ENCODE peak calls at places on chromosomes 4 and X, in seven cellular contexts. One of them, this sample, is unnamed.

GRCh38 chr4:32258986-32259385 is 1538.8 kb downstream of the PCDH7 start:
- DNase-seq in tibial nerve: no peak
- DNase-seq in heart left ventricle: no peak
- DNase-seq in breast epithelium: no peak
- DNase-seq in upper lobe of left lung: no peak
- DNase-seq in uterus: no peak
- DNase-seq in HCT116: no peak
- DNase-seq in this sample: no peak

GRCh38 chrX:38805294-38806053 is 4.2 kb downstream of the MID1IP1 start:
- DNase-seq in tibial nerve: peak; percentile 44
- DNase-seq in heart left ventricle: peak; percentile 77
- DNase-seq in breast epithelium: peak; percentile 63
- DNase-seq in upper lobe of left lung: peak; percentile 90
- DNase-seq in uterus: peak; percentile 59
- DNase-seq in HCT116: no peak
- DNase-seq in this sample: peak; percentile 64

GRCh38 chr4:162011039-162011438 is 152.8 kb downstream of the FSTL5 start:
- DNase-seq in tibial nerve: no peak
- DNase-seq in heart left ventricle: no peak
- DNase-seq in breast epithelium: no peak
- DNase-seq in upper lobe of left lung: no peak
- DNase-seq in uterus: no peak
- DNase-seq in HCT116: no peak
- DNase-seq in this sample: no peak

GRCh38 chr4:153610623-153611376 is 73.3 kb upstream of the TLR2 start:
- DNase-seq in tibial nerve: no peak
- DNase-seq in heart left ventricle: no peak
- DNase-seq in breast epithelium: no peak
- DNase-seq in upper lobe of left lung: no peak
- DNase-seq in uterus: no peak
- DNase-seq in HCT116: no peak
- DNase-seq in this sample: no peak

GRCh38 chrX:153179131-153179530 is at the start of gene MAGEA1:
- DNase-seq in tibial nerve: no peak
- DNase-seq in heart left ventricle: no peak
- DNase-seq in breast epithelium: no peak
- DNase-seq in upper lobe of left lung: no peak
- DNase-seq in uterus: no peak
- DNase-seq in HCT116: no peak
- DNase-seq in this sample: no peak

GRCh38 chr4:39933689-39934590 is 43.8 kb downstream of the PDS5A start:
- DNase-seq in tibial nerve: no peak
- DNase-seq in heart left ventricle: no peak
- DNase-seq in breast epithelium: no peak
- DNase-seq in upper lobe of left lung: no peak
- DNase-seq in uterus: no peak
- DNase-seq in HCT116: no peak
- DNase-seq in this sample: no peak

GRCh38 chrX:114959729-114960128 is 57.7 kb downstream of the IL13RA2 start:
- DNase-seq in tibial nerve: no peak
- DNase-seq in heart left ventricle: no peak
- DNase-seq in breast epithelium: no peak
- DNase-seq in upper lobe of left lung: no peak
- DNase-seq in uterus: no peak
- DNase-seq in HCT116: no peak
- DNase-seq in this sample: no peak

GRCh38 chr4:7771541-7772507 is 167.8 kb downstream of the AFAP1 start:
- DNase-seq in tibial nerve: no peak
- DNase-seq in heart left ventricle: no peak
- DNase-seq in breast epithelium: peak; percentile 49
- DNase-seq in upper lobe of left lung: no peak
- DNase-seq in uterus: no peak
- DNase-seq in HCT116: no peak
- DNase-seq in this sample: no peak

GRCh38 chr4:37516057-37516775 is 170.0 kb downstream of the RELL1 start:
- DNase-seq in tibial nerve: no peak
- DNase-seq in heart left ventricle: no peak
- DNase-seq in breast epithelium: no peak
- DNase-seq in upper lobe of left lung: no peak
- DNase-seq in uterus: no peak
- DNase-seq in HCT116: no peak
- DNase-seq in this sample: no peak

GRCh38 chr4:83353516-83353915 is 18.9 kb upstream of the HPSE start:
- DNase-seq in tibial nerve: no peak
- DNase-seq in heart left ventricle: no peak
- DNase-seq in breast epithelium: no peak
- DNase-seq in upper lobe of left lung: no peak
- DNase-seq in uterus: no peak
- DNase-seq in HCT116: no peak
- DNase-seq in this sample: no peak

GRCh38 chrX:71815121-71815905 is 52.2 kb downstream of the CXorf49B start:
- DNase-seq in tibial nerve: no peak
- DNase-seq in heart left ventricle: no peak
- DNase-seq in breast epithelium: no peak
- DNase-seq in upper lobe of left lung: no peak
- DNase-seq in uterus: no peak
- DNase-seq in HCT116: no peak
- DNase-seq in this sample: no peak

GRCh38 chrX:13774696-13775095 is 40.1 kb downstream of the OFD1 start:
- DNase-seq in tibial nerve: no peak
- DNase-seq in heart left ventricle: no peak
- DNase-seq in breast epithelium: no peak
- DNase-seq in upper lobe of left lung: no peak
- DNase-seq in uterus: no peak
- DNase-seq in HCT116: no peak
- DNase-seq in this sample: no peak

GRCh38 chr4:143344011-143344410 is 7.3 kb downstream of the GAB1 start:
- DNase-seq in tibial nerve: no peak
- DNase-seq in heart left ventricle: no peak
- DNase-seq in breast epithelium: no peak
- DNase-seq in upper lobe of left lung: no peak
- DNase-seq in uterus: no peak
- DNase-seq in HCT116: no peak
- DNase-seq in this sample: no peak

GRCh38 chrX:154436597-154437397 is at the start of gene GDI1:
- DNase-seq in tibial nerve: no peak
- DNase-seq in heart left ventricle: peak; percentile 82
- DNase-seq in breast epithelium: no peak
- DNase-seq in upper lobe of left lung: peak; percentile 94
- DNase-seq in uterus: no peak
- DNase-seq in HCT116: no peak
- DNase-seq in this sample: no peak
- TF ChIP-seq POLR2A in tibial nerve: peak; percentile 15
- TF ChIP-seq POLR2A in heart left ventricle: no peak
- TF ChIP-seq POLR2A in breast epithelium: no peak
- TF ChIP-seq POLR2A in upper lobe of left lung: peak; percentile 24
- TF ChIP-seq POLR2A in uterus: peak; percentile 63
- TF ChIP-seq POLR2A in HCT116: no peak
- TF ChIP-seq POLR2A in this sample: peak; percentile 41

GRCh38 chrX:31209005-31209612 is 137.3 kb upstream of the FTHL17 start:
- DNase-seq in tibial nerve: no peak
- DNase-seq in heart left ventricle: no peak
- DNase-seq in breast epithelium: no peak
- DNase-seq in upper lobe of left lung: no peak
- DNase-seq in uterus: no peak
- DNase-seq in HCT116: no peak
- DNase-seq in this sample: no peak
- H3K27ac ChIP-seq in tibial nerve: no peak overlapping the region
- H3K27ac ChIP-seq in heart left ventricle: no peak overlapping the region
- H3K27ac ChIP-seq in breast epithelium: no peak overlapping the region
- H3K27ac ChIP-seq in upper lobe of left lung: no peak overlapping the region
- H3K27ac ChIP-seq in uterus: no peak overlapping the region
- H3K27ac ChIP-seq in HCT116: no peak overlapping the region
- H3K27ac ChIP-seq in this sample: no peak overlapping the region

GRCh38 chr4:3136454-3136853 is 62.0 kb downstream of the HTT start:
- DNase-seq in tibial nerve: no peak
- DNase-seq in heart left ventricle: no peak
- DNase-seq in breast epithelium: no peak
- DNase-seq in upper lobe of left lung: no peak
- DNase-seq in uterus: no peak
- DNase-seq in HCT116: no peak
- DNase-seq in this sample: no peak
- TF ChIP-seq CTCF in tibial nerve: peak; percentile 17
- TF ChIP-seq CTCF in heart left ventricle: peak; percentile 39
- TF ChIP-seq CTCF in breast epithelium: no peak
- TF ChIP-seq CTCF in upper lobe of left lung: no peak
- TF ChIP-seq CTCF in uterus: peak; percentile 25
- TF ChIP-seq CTCF in HCT116: peak; percentile 7
- TF ChIP-seq CTCF in this sample: no peak

GRCh38 chrX:154776753-154777152 is 14.1 kb downstream of the DKC1 start:
- DNase-seq in tibial nerve: no peak
- DNase-seq in heart left ventricle: no peak
- DNase-seq in breast epithelium: no peak
- DNase-seq in upper lobe of left lung: no peak
- DNase-seq in uterus: no peak
- DNase-seq in HCT116: no peak
- DNase-seq in this sample: no peak
- TF ChIP-seq POLR2A in tibial nerve: no peak
- TF ChIP-seq POLR2A in heart left ventricle: no peak
- TF ChIP-seq POLR2A in breast epithelium: no peak
- TF ChIP-seq POLR2A in upper lobe of left lung: no peak
- TF ChIP-seq POLR2A in uterus: no peak
- TF ChIP-seq POLR2A in HCT116: no peak
- TF ChIP-seq POLR2A in this sample: no peak

DNA sequence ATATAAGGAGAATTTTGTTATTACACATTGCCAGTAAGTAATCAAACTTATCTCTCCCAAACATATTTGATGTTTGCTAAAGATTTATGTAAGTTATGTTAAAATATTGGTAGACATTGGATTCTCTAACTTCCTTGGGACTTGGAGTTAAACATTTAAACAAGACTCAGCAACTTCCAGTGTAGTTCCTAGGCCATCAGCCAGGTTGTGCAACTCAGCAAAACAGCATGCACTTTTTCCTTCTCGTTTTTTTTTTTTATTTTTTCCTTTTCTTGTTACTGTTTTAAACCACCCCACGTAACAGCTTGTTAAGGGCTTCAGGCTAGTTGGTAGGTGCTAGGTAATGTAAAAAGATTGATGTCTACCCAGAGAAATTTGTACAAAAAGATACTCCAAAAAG is 510.4 kb downstream of the ANKRD50 start:
- DNase-seq in tibial nerve: no peak
- DNase-seq in heart left ventricle: no peak
- DNase-seq in breast epithelium: no peak
- DNase-seq in upper lobe of left lung: no peak
- DNase-seq in uterus: peak; percentile 46
- DNase-seq in HCT116: no peak
- DNase-seq in this sample: peak; percentile 11
- H3K27ac ChIP-seq in tibial nerve: no peak overlapping the region
- H3K27ac ChIP-seq in heart left ventricle: peak overlapping the region; percentile 9
- H3K27ac ChIP-seq in breast epithelium: peak overlapping the region; percentile 34
- H3K27ac ChIP-seq in upper lobe of left lung: no peak overlapping the region
- H3K27ac ChIP-seq in uterus: no peak overlapping the region
- H3K27ac ChIP-seq in HCT116: no peak overlapping the region
- H3K27ac ChIP-seq in this sample: no peak overlapping the region

GRCh38 chr4:163107754-163108153 is 58.9 kb downstream of the NAF1 start:
- DNase-seq in tibial nerve: no peak
- DNase-seq in heart left ventricle: no peak
- DNase-seq in breast epithelium: no peak
- DNase-seq in upper lobe of left lung: no peak
- DNase-seq in uterus: no peak
- DNase-seq in HCT116: peak; percentile 2
- DNase-seq in this sample: no peak
- TF ChIP-seq CTCF in tibial nerve: no peak
- TF ChIP-seq CTCF in heart left ventricle: no peak
- TF ChIP-seq CTCF in breast epithelium: no peak
- TF ChIP-seq CTCF in upper lobe of left lung: peak; percentile 19
- TF ChIP-seq CTCF in uterus: no peak
- TF ChIP-seq CTCF in HCT116: peak; percentile 17
- TF ChIP-seq CTCF in this sample: peak; percentile 33

GRCh38 chr4:174056959-174057358 is 226.5 kb downstream of the FBXO8 start:
- DNase-seq in tibial nerve: no peak
- DNase-seq in heart left ventricle: no peak
- DNase-seq in breast epithelium: no peak
- DNase-seq in upper lobe of left lung: no peak
- DNase-seq in uterus: no peak
- DNase-seq in HCT116: no peak
- DNase-seq in this sample: no peak
- TF ChIP-seq POLR2A in tibial nerve: no peak
- TF ChIP-seq POLR2A in heart left ventricle: no peak
- TF ChIP-seq POLR2A in breast epithelium: no peak
- TF ChIP-seq POLR2A in upper lobe of left lung: no peak
- TF ChIP-seq POLR2A in uterus: no peak
- TF ChIP-seq POLR2A in HCT116: no peak
- TF ChIP-seq POLR2A in this sample: no peak

This sample was measured in adrenal gland.